ENCODE peak calls at places on chromosomes 1 and 21, in six cellular contexts. One of them, this sample, is unnamed.

GRCh38 chr1:183218981-183219621 is 33.0 kb downstream of the LAMC2 start:
- DNase-seq in BE2C: no peak
- DNase-seq in NCI-H2107: no peak
- DNase-seq in hepatic stellate cell: no peak
- DNase-seq in germinal center: no peak
- DNase-seq in Calu3: peak; percentile 21
- DNase-seq in this sample: no peak

GRCh38 chr1:15187175-15187810 is 33.7 kb downstream of the TMEM51 start:
- DNase-seq in BE2C: peak; percentile 59
- DNase-seq in hepatic stellate cell: no peak
- DNase-seq in Calu3: no peak
- DNase-seq in germinal center: no peak
- DNase-seq in NCI-H2107: no peak
- DNase-seq in this sample: no peak

GRCh38 chr21:21268885-21269284 is 270.7 kb downstream of the NCAM2 start:
- DNase-seq in germinal center: no peak
- DNase-seq in hepatic stellate cell: no peak
- DNase-seq in BE2C: no peak
- DNase-seq in Calu3: no peak
- DNase-seq in NCI-H2107: no peak
- DNase-seq in this sample: no peak

GRCh38 chr1:221263831-221264767 is 384.9 kb downstream of the HLX start:
- DNase-seq in BE2C: peak; percentile 82
- DNase-seq in germinal center: peak; percentile 57
- DNase-seq in Calu3: peak; percentile 37
- DNase-seq in NCI-H2107: peak; percentile 84
- DNase-seq in hepatic stellate cell: peak; percentile 57
- DNase-seq in this sample: peak; percentile 92

GRCh38 chr1:115322631-115323030 is 15.4 kb downstream of the NGF start:
- DNase-seq in Calu3: no peak
- DNase-seq in hepatic stellate cell: no peak
- DNase-seq in BE2C: no peak
- DNase-seq in germinal center: no peak
- DNase-seq in NCI-H2107: no peak
- DNase-seq in this sample: no peak

GRCh38 chr1:147641695-147642592 is 28.4 kb downstream of the ACP6 start:
- DNase-seq in BE2C: peak; percentile 60
- DNase-seq in NCI-H2107: peak; percentile 42
- DNase-seq in Calu3: peak; percentile 75
- DNase-seq in hepatic stellate cell: peak; percentile 34
- DNase-seq in germinal center: peak; percentile 44
- DNase-seq in this sample: peak; percentile 83

GRCh38 chr21:32834825-32835224 is 63.3 kb upstream of the PAXBP1 start:
- DNase-seq in Calu3: no peak
- DNase-seq in BE2C: no peak
- DNase-seq in hepatic stellate cell: no peak
- DNase-seq in germinal center: no peak
- DNase-seq in NCI-H2107: no peak
- DNase-seq in this sample: no peak

GRCh38 chr21:45076245-45076661 is 1.9 kb downstream of the ADARB1 start:
- DNase-seq in hepatic stellate cell: no peak
- DNase-seq in NCI-H2107: no peak
- DNase-seq in germinal center: no peak
- DNase-seq in Calu3: no peak
- DNase-seq in BE2C: no peak
- DNase-seq in this sample: no peak

GRCh38 chr1:184150776-184151531 is 99.4 kb downstream of the TSEN15 start:
- DNase-seq in NCI-H2107: no peak
- DNase-seq in germinal center: no peak
- DNase-seq in BE2C: no peak
- DNase-seq in Calu3: no peak
- DNase-seq in hepatic stellate cell: no peak
- DNase-seq in this sample: peak; percentile 23

GRCh38 chr1:153845158-153845557 is 70.0 kb downstream of the SLC27A3 start:
- DNase-seq in NCI-H2107: no peak
- DNase-seq in germinal center: no peak
- DNase-seq in Calu3: no peak
- DNase-seq in BE2C: no peak
- DNase-seq in hepatic stellate cell: no peak
- DNase-seq in this sample: no peak

GRCh38 chr1:14857436-14858195 is 259.1 kb downstream of the KAZN start:
- DNase-seq in hepatic stellate cell: no peak
- DNase-seq in BE2C: no peak
- DNase-seq in NCI-H2107: no peak
- DNase-seq in germinal center: no peak
- DNase-seq in Calu3: no peak
- DNase-seq in this sample: peak; percentile 62

GRCh38 chr1:117240547-117240946 is 29.8 kb upstream of the VTCN1 start:
- DNase-seq in hepatic stellate cell: no peak
- DNase-seq in NCI-H2107: no peak
- DNase-seq in germinal center: no peak
- DNase-seq in Calu3: no peak
- DNase-seq in BE2C: no peak
- DNase-seq in this sample: no peak

GRCh38 chr1:183859865-183860264 is 54.9 kb downstream of the RGL1 start:
- DNase-seq in NCI-H2107: no peak
- DNase-seq in germinal center: no peak
- DNase-seq in Calu3: no peak
- DNase-seq in hepatic stellate cell: no peak
- DNase-seq in BE2C: no peak
- DNase-seq in this sample: no peak

GRCh38 chr1:172870901-172871606 is 179.7 kb downstream of the TNFSF18 start:
- DNase-seq in germinal center: no peak
- DNase-seq in BE2C: no peak
- DNase-seq in NCI-H2107: no peak
- DNase-seq in Calu3: no peak
- DNase-seq in hepatic stellate cell: no peak
- DNase-seq in this sample: no peak

GRCh38 chr1:24364975-24365678 is 46.0 kb downstream of the GRHL3 start:
- DNase-seq in NCI-H2107: no peak
- DNase-seq in germinal center: no peak
- DNase-seq in BE2C: peak; percentile 63
- DNase-seq in hepatic stellate cell: peak; percentile 92
- DNase-seq in Calu3: no peak
- DNase-seq in this sample: no peak

GRCh38 chr1:9846611-9847171 is 22.9 kb upstream of the CLSTN1 start:
- DNase-seq in germinal center: no peak
- DNase-seq in NCI-H2107: no peak
- DNase-seq in hepatic stellate cell: no peak
- DNase-seq in BE2C: no peak
- DNase-seq in Calu3: no peak
- DNase-seq in this sample: no peak

GRCh38 chr1:98429851-98430496 is 231.5 kb upstream of the SNX7 start:
- DNase-seq in Calu3: peak; percentile 58
- DNase-seq in BE2C: peak; percentile 8
- DNase-seq in NCI-H2107: peak; percentile 70
- DNase-seq in germinal center: no peak
- DNase-seq in hepatic stellate cell: no peak
- DNase-seq in this sample: no peak

GRCh38 chr1:9151326-9151860 is 22.5 kb upstream of the GPR157 start:
- DNase-seq in BE2C: no peak
- DNase-seq in NCI-H2107: no peak
- DNase-seq in Calu3: no peak
- DNase-seq in hepatic stellate cell: no peak
- DNase-seq in germinal center: no peak
- DNase-seq in this sample: no peak

This sample was measured in trophoblast cell.